ENCODE peak calls at places on chromosomes 12 and 14, in six cellular contexts. T, D, E, J, V and N are unnamed samples.

GRCh38 chr12:104565606-104566243 is 109.0 kb downstream of the CHST11 start:
- DNase-seq in T (peak; percentile 38), D (no peak), E (no peak), J (no peak), V (peak; percentile 31), N (no peak)

GRCh38 chr12:124564232-124564958 is 3.0 kb downstream of the NCOR2 start:
- DNase-seq in T (peak; percentile 82), D (peak; percentile 47), E (no peak), J (no peak), V (no peak), N (no peak)

GRCh38 chr14:46661728-46662127 is 10.1 kb upstream of the RPL10L start:
- DNase-seq in T (no peak), D (peak; percentile 55), E (no peak), J (no peak), V (no peak), N (no peak)

GRCh38 chr14:106657460-106657859 is 1131.1 kb downstream of the TMEM121 start:
- DNase-seq in T (no peak), D (no peak), E (no peak), J (no peak), V (no peak), N (no peak)

GRCh38 chr12:5343711-5344110 is 88.2 kb upstream of the NTF3 start:
- DNase-seq in T (no peak), D (no peak), E (no peak), J (no peak), V (no peak), N (no peak)

GRCh38 chr14:102192840-102193502 is 53.3 kb downstream of the WDR20 start:
- DNase-seq in T (no peak), D (peak; percentile 42), E (no peak), J (no peak), V (no peak), N (no peak)

GRCh38 chr12:111937429-111937828 is 75.5 kb downstream of the TMEM116 start:
- DNase-seq in T (peak; percentile 38), D (no peak), E (no peak), J (no peak), V (peak; percentile 54), N (no peak)

GRCh38 chr12:116666305-116666673 is 71.6 kb downstream of the SPRING1 start:
- DNase-seq in T (no peak), D (no peak), E (no peak), J (no peak), V (no peak), N (no peak)

GRCh38 chr12:52006726-52007157 is at the start of gene TAMALIN:
- DNase-seq in T (peak; percentile 93), D (peak; percentile 69), E (peak; percentile 66), J (peak; percentile 90), V (peak; percentile 26), N (peak; percentile 34)

GRCh38 chr14:73775339-73776193 is 61.4 kb upstream of the PNMA1 start:
- DNase-seq in T (no peak), D (no peak), E (no peak), J (peak; percentile 70), V (no peak), N (no peak)

GRCh38 chr14:73776194-73776537 is 62.0 kb upstream of the PNMA1 start:
- DNase-seq in T (no peak), D (no peak), E (no peak), J (no peak), V (peak; percentile 42), N (no peak)

GRCh38 chr14:73773441-73774243 is 59.5 kb upstream of the PNMA1 start:
- DNase-seq in T (no peak), D (no peak), E (no peak), J (no peak), V (no peak), N (no peak)

GRCh38 chr14:73774244-73774575 is 60.0 kb upstream of the PNMA1 start:
- DNase-seq in T (no peak), D (no peak), E (no peak), J (no peak), V (no peak), N (no peak)

GRCh38 chr14:73774671-73775070 is 60.5 kb upstream of the PNMA1 start:
- DNase-seq in T (no peak), D (no peak), E (no peak), J (no peak), V (no peak), N (no peak)
- H3K27ac ChIP-seq in T (no peak overlapping the region), D (no peak overlapping the region), E (peak overlapping the region; percentile 33), J (peak overlapping the region; percentile 45), V (no peak overlapping the region), N (no peak overlapping the region)

GRCh38 chr12:66166561-66166960 is 3.2 kb downstream of the TMBIM4 start:
- DNase-seq in T (no peak), D (no peak), E (no peak), J (no peak), V (no peak), N (no peak)

GRCh38 chr12:66170606-66171005 is 810 bp upstream of the TMBIM4 start:
- DNase-seq in T (no peak), D (no peak), E (no peak), J (no peak), V (no peak), N (no peak)

GRCh38 chr12:66165141-66165540 is 4.7 kb downstream of the TMBIM4 start:
- DNase-seq in T (no peak), D (no peak), E (no peak), J (no peak), V (no peak), N (no peak)

GRCh38 chr12:66169221-66170170 is at the start of gene TMBIM4:
- DNase-seq in T (peak; percentile 95), D (peak; percentile 93), E (peak; percentile 81), J (peak; percentile 96), V (peak; percentile 92), N (peak; percentile 92)

GRCh38 chr12:66168410-66168809 is 1.4 kb downstream of the TMBIM4 start:
- DNase-seq in T (no peak), D (no peak), E (no peak), J (no peak), V (no peak), N (no peak)
- H3K4me3 ChIP-seq in T (peak overlapping the region; percentile 95), D (peak overlapping the region; percentile 58), E (peak overlapping the region; percentile 73), J (no peak overlapping the region), V (peak overlapping the region; percentile 89), N (peak overlapping the region; percentile 66)

GRCh38 chr14:96811265-96811664 is 14.1 kb downstream of the VRK1 start:
- DNase-seq in T (peak; percentile 84), D (no peak), E (no peak), J (no peak), V (peak; percentile 90), N (peak; percentile 4)

GRCh38 chr14:96811985-96812667 is 14.9 kb downstream of the VRK1 start:
- DNase-seq in T (no peak), D (no peak), E (no peak), J (no peak), V (no peak), N (no peak)

GRCh38 chr14:96806836-96807235 is 9.7 kb downstream of the VRK1 start:
- DNase-seq in T (no peak), D (no peak), E (no peak), J (no peak), V (no peak), N (no peak)

GRCh38 chr14:96805906-96806305 is 8.7 kb downstream of the VRK1 start:
- DNase-seq in T (no peak), D (no peak), E (no peak), J (no peak), V (no peak), N (no peak)

GRCh38 chr14:96808619-96809405 is 11.6 kb downstream of the VRK1 start:
- DNase-seq in T (no peak), D (no peak), E (no peak), J (no peak), V (no peak), N (no peak)
- H3K36me3 ChIP-seq in T (no peaks in the 10 kb centered on the region), D (no peaks in the 10 kb centered on the region), E (no peaks in the 10 kb centered on the region), J (no peaks in the 10 kb centered on the region), V (no peaks in the 10 kb centered on the region), N (peaks cover 4% of the 10 kb centered on the region)

DNA sequence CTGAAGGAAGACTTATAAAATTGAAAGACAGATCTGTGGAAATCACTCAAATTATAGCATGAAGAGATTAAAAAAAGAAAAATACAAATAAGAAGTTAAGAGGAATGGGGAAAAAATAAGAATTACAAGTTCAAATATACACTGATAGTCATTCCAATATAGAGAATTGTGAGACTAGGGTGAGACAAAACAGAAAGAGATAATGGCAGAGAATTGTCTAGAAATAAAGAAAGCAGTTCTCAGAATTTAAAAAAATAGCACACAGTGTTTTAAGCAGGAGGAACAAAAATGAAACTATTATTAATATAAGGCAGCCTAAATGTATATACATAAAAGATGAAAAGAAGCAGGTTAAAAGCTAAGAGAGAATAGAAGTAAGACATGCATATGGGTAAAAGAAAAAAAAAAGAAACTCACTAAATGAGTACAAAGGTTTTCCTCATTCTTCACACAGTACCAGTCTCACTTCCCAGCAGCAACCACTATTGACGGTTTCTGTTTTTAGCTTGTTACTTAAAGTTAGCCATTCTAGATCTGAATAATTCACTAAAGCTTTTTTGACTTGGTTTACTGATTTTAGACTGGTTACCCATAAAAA is 31.1 kb downstream of the SLC38A4 start:
- DNase-seq in T (no peak), D (no peak), E (no peak), J (no peak), V (no peak), N (no peak)
- H3K27ac ChIP-seq in T (no peak overlapping the region), D (no peak overlapping the region), E (no peak overlapping the region), J (no peak overlapping the region), V (no peak overlapping the region), N (no peak overlapping the region)

DNA sequence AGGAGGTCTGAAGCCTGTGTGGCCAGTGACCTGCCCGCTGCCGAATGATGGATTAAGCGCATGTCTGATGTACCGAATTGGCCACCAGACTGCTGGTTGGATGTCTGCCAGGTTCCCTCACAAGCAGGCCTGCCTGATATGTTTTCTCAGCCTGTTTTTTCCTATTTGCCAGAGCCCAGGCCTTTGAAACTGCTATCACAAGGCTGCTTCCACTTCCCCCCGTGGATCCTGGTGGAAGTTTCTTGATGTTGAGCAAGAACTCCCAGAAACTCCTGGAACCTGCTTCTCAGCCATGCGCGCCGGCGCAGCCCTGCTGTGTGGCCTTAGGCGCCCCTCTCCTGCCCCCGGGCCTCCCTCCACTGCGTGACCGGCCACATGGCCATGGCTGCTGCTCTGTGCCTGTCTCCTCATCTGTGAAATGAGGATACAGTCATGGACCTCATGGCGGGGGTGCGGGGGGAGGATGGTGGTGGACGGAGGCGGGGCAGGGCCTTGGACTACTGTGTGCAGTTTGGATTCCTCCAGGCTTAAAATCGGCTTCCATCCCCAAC is 56.6 kb downstream of the CALM1 start:
- DNase-seq in T (no peak), D (no peak), E (no peak), J (no peak), V (peak; percentile 23), N (no peak)
- H3K4me3 ChIP-seq in T (no peak overlapping the region), D (no peak overlapping the region), E (no peak overlapping the region), J (no peak overlapping the region), V (no peak overlapping the region), N (no peak overlapping the region)

DNA sequence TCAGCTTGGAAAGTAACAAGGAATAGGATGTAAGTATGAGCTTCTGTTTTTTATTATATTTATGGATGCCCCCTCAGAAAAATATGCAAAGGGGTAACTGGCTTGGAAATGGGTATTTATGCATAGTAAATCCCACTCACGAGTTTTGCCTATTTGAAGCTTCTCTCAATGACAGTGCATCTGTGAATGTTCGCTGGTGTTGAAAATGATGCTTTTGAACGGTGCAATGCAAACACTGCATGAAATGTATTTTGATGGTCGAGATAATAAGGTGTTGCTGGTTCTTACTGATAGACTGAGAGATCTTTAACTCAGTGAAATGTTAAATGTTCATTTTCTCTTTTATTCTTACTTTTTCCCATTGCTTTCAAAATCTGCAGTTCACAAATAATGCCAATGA is 36.0 kb upstream of the PSEN1 start:
- DNase-seq in T (no peak), D (no peak), E (no peak), J (no peak), V (no peak), N (no peak)
- H3K36me3 ChIP-seq in T (peaks cover 86% of the 10 kb centered on the region), D (peaks cover 44% of the 10 kb centered on the region), E (peaks cover 78% of the 10 kb centered on the region), J (peaks cover 7% of the 10 kb centered on the region), V (peaks cover 69% of the 10 kb centered on the region), N (peaks cover 78% of the 10 kb centered on the region)